ENCODE peak calls at places on chromosomes 11 and 22, in ten cellular contexts. One of them, this sample, is unnamed.

GRCh38 chr11:27701262-27702105 is 1.2 kb upstream of the BDNF start:
- DNase-seq in lower lobe of right lung: no peak
- DNase-seq in fibroblast of the aortic adventitia: peak
- DNase-seq in HCT116: no peak
- DNase-seq in pancreas: no peak
- DNase-seq in bronchial epithelial cell: no peak
- DNase-seq in breast epithelium: no peak
- DNase-seq in GM12864: no peak
- DNase-seq in foreskin keratinocyte: no peak
- DNase-seq in AG04450: no peak
- DNase-seq in this sample: no peak

GRCh38 chr11:76835928-76836612 is 24.6 kb upstream of the ACER3 start:
- DNase-seq in lower lobe of right lung: peak
- DNase-seq in fibroblast of the aortic adventitia: peak
- DNase-seq in HCT116: no peak
- DNase-seq in pancreas: peak
- DNase-seq in bronchial epithelial cell: peak
- DNase-seq in breast epithelium: peak
- DNase-seq in GM12864: no peak
- DNase-seq in foreskin keratinocyte: no peak
- DNase-seq in AG04450: peak
- DNase-seq in this sample: peak

GRCh38 chr11:1053121-1053901 is 16.8 kb upstream of the MUC6 start:
- DNase-seq in lower lobe of right lung: peak
- DNase-seq in fibroblast of the aortic adventitia: peak
- DNase-seq in HCT116: no peak
- DNase-seq in pancreas: peak
- DNase-seq in bronchial epithelial cell: no peak
- DNase-seq in breast epithelium: no peak
- DNase-seq in GM12864: no peak
- DNase-seq in foreskin keratinocyte: no peak
- DNase-seq in AG04450: no peak
- DNase-seq in this sample: no peak

GRCh38 chr11:127383026-127383425 is 382.5 kb upstream of the KIRREL3 start:
- DNase-seq in lower lobe of right lung: no peak
- DNase-seq in fibroblast of the aortic adventitia: no peak
- DNase-seq in HCT116: no peak
- DNase-seq in pancreas: no peak
- DNase-seq in bronchial epithelial cell: no peak
- DNase-seq in breast epithelium: no peak
- DNase-seq in GM12864: no peak
- DNase-seq in foreskin keratinocyte: no peak
- DNase-seq in AG04450: no peak
- DNase-seq in this sample: no peak

GRCh38 chr22:20531404-20532181 is 24.2 kb downstream of the MED15 start:
- DNase-seq in lower lobe of right lung: peak
- DNase-seq in fibroblast of the aortic adventitia: peak
- DNase-seq in HCT116: peak
- DNase-seq in pancreas: no peak
- DNase-seq in bronchial epithelial cell: peak
- DNase-seq in breast epithelium: peak
- DNase-seq in GM12864: no peak
- DNase-seq in foreskin keratinocyte: peak
- DNase-seq in AG04450: no peak
- DNase-seq in this sample: no peak

GRCh38 chr11:3226846-3227567 is 5.2 kb downstream of the MRGPRE start:
- DNase-seq in lower lobe of right lung: no peak
- DNase-seq in fibroblast of the aortic adventitia: no peak
- DNase-seq in HCT116: no peak
- DNase-seq in pancreas: no peak
- DNase-seq in bronchial epithelial cell: no peak
- DNase-seq in breast epithelium: peak
- DNase-seq in GM12864: no peak
- DNase-seq in foreskin keratinocyte: no peak
- DNase-seq in AG04450: no peak
- DNase-seq in this sample: no peak

GRCh38 chr11:61350336-61350735 is 11.3 kb downstream of the CYB561A3 start:
- DNase-seq in lower lobe of right lung: no peak
- DNase-seq in fibroblast of the aortic adventitia: no peak
- DNase-seq in HCT116: no peak
- DNase-seq in pancreas: no peak
- DNase-seq in bronchial epithelial cell: no peak
- DNase-seq in breast epithelium: no peak
- DNase-seq in GM12864: no peak
- DNase-seq in foreskin keratinocyte: no peak
- DNase-seq in AG04450: no peak
- DNase-seq in this sample: no peak

GRCh38 chr11:71996946-71997345 is 1.8 kb upstream of the IL18BP start:
- DNase-seq in lower lobe of right lung: peak
- DNase-seq in fibroblast of the aortic adventitia: no peak
- DNase-seq in HCT116: no peak
- DNase-seq in pancreas: no peak
- DNase-seq in bronchial epithelial cell: no peak
- DNase-seq in breast epithelium: no peak
- DNase-seq in GM12864: no peak
- DNase-seq in foreskin keratinocyte: no peak
- DNase-seq in AG04450: no peak
- DNase-seq in this sample: no peak

GRCh38 chr11:45182902-45183301 is 36.5 kb downstream of the PRDM11 start:
- DNase-seq in lower lobe of right lung: no peak
- DNase-seq in fibroblast of the aortic adventitia: peak
- DNase-seq in HCT116: peak
- DNase-seq in pancreas: peak
- DNase-seq in bronchial epithelial cell: peak
- DNase-seq in breast epithelium: no peak
- DNase-seq in GM12864: no peak
- DNase-seq in foreskin keratinocyte: no peak
- DNase-seq in AG04450: no peak
- DNase-seq in this sample: no peak

GRCh38 chr11:120645639-120646038 is 134.1 kb downstream of the GRIK4 start:
- DNase-seq in lower lobe of right lung: no peak
- DNase-seq in fibroblast of the aortic adventitia: no peak
- DNase-seq in HCT116: no peak
- DNase-seq in pancreas: no peak
- DNase-seq in bronchial epithelial cell: no peak
- DNase-seq in breast epithelium: no peak
- DNase-seq in GM12864: no peak
- DNase-seq in foreskin keratinocyte: no peak
- DNase-seq in AG04450: no peak
- DNase-seq in this sample: no peak

GRCh38 chr22:25895678-25896077 is 153.7 kb downstream of the MYO18B start:
- DNase-seq in lower lobe of right lung: no peak
- DNase-seq in fibroblast of the aortic adventitia: no peak
- DNase-seq in HCT116: no peak
- DNase-seq in pancreas: no peak
- DNase-seq in bronchial epithelial cell: no peak
- DNase-seq in breast epithelium: no peak
- DNase-seq in GM12864: no peak
- DNase-seq in foreskin keratinocyte: no peak
- DNase-seq in AG04450: no peak
- DNase-seq in this sample: no peak

GRCh38 chr22:25896592-25896991 is 154.6 kb downstream of the MYO18B start:
- DNase-seq in lower lobe of right lung: no peak
- DNase-seq in fibroblast of the aortic adventitia: no peak
- DNase-seq in HCT116: no peak
- DNase-seq in pancreas: no peak
- DNase-seq in bronchial epithelial cell: no peak
- DNase-seq in breast epithelium: no peak
- DNase-seq in GM12864: no peak
- DNase-seq in foreskin keratinocyte: no peak
- DNase-seq in AG04450: no peak
- DNase-seq in this sample: no peak

GRCh38 chr22:25892678-25893077 is 150.7 kb downstream of the MYO18B start:
- DNase-seq in lower lobe of right lung: no peak
- DNase-seq in fibroblast of the aortic adventitia: no peak
- DNase-seq in HCT116: no peak
- DNase-seq in pancreas: no peak
- DNase-seq in bronchial epithelial cell: no peak
- DNase-seq in breast epithelium: no peak
- DNase-seq in GM12864: no peak
- DNase-seq in foreskin keratinocyte: no peak
- DNase-seq in AG04450: no peak
- DNase-seq in this sample: no peak

GRCh38 chr22:25898707-25899365 is 156.8 kb downstream of the MYO18B start:
- DNase-seq in lower lobe of right lung: no peak
- DNase-seq in fibroblast of the aortic adventitia: no peak
- DNase-seq in HCT116: peak
- DNase-seq in pancreas: no peak
- DNase-seq in bronchial epithelial cell: no peak
- DNase-seq in breast epithelium: no peak
- DNase-seq in GM12864: no peak
- DNase-seq in foreskin keratinocyte: no peak
- DNase-seq in AG04450: no peak
- DNase-seq in this sample: no peak

DNA sequence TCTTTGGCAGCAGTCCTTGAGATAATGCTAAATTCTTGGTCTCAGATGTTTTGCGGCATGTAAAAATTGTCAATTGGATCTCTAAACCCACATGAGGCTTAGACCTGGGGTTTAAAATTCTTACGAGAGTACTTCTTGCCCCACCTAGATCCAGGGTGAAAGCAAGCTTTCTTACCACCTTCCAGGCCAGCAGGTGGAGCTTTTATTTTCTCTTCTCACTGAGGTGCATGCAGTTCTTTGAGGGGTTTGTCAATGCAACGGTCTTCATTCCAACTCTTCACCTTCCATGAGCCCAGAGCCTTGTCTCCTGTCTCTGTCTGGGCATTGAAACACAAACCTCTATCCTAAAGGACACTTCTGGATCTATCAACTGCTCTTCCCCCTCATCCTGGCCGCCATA is 154.1 kb downstream of the MYO18B start:
- DNase-seq in lower lobe of right lung: no peak
- DNase-seq in fibroblast of the aortic adventitia: no peak
- DNase-seq in HCT116: no peak
- DNase-seq in pancreas: no peak
- DNase-seq in bronchial epithelial cell: no peak
- DNase-seq in breast epithelium: no peak
- DNase-seq in GM12864: no peak
- DNase-seq in foreskin keratinocyte: no peak
- DNase-seq in AG04450: no peak
- DNase-seq in this sample: no peak
- TF ChIP-seq CTCF in lower lobe of right lung: no peak
- TF ChIP-seq CTCF in fibroblast of the aortic adventitia: no peak
- TF ChIP-seq CTCF in HCT116: no peak
- TF ChIP-seq CTCF in pancreas: no peak
- TF ChIP-seq CTCF in bronchial epithelial cell: no peak
- TF ChIP-seq CTCF in breast epithelium: no peak
- TF ChIP-seq CTCF in GM12864: peak
- TF ChIP-seq CTCF in foreskin keratinocyte: no peak
- TF ChIP-seq CTCF in AG04450: no peak
- TF ChIP-seq CTCF in this sample: no peak

GRCh38 chr11:78834886-78835285 is 260.2 kb upstream of the NARS2 start:
- DNase-seq in lower lobe of right lung: no peak
- DNase-seq in fibroblast of the aortic adventitia: no peak
- DNase-seq in HCT116: no peak
- DNase-seq in pancreas: no peak
- DNase-seq in bronchial epithelial cell: no peak
- DNase-seq in breast epithelium: no peak
- DNase-seq in GM12864: no peak
- DNase-seq in foreskin keratinocyte: no peak
- DNase-seq in AG04450: no peak
- DNase-seq in this sample: no peak

GRCh38 chr11:78830277-78830676 is 255.6 kb upstream of the NARS2 start:
- DNase-seq in lower lobe of right lung: no peak
- DNase-seq in fibroblast of the aortic adventitia: no peak
- DNase-seq in HCT116: no peak
- DNase-seq in pancreas: no peak
- DNase-seq in bronchial epithelial cell: no peak
- DNase-seq in breast epithelium: no peak
- DNase-seq in GM12864: no peak
- DNase-seq in foreskin keratinocyte: no peak
- DNase-seq in AG04450: no peak
- DNase-seq in this sample: no peak

GRCh38 chr11:78831571-78831970 is 256.9 kb upstream of the NARS2 start:
- DNase-seq in lower lobe of right lung: no peak
- DNase-seq in fibroblast of the aortic adventitia: no peak
- DNase-seq in HCT116: no peak
- DNase-seq in pancreas: no peak
- DNase-seq in bronchial epithelial cell: no peak
- DNase-seq in breast epithelium: no peak
- DNase-seq in GM12864: no peak
- DNase-seq in foreskin keratinocyte: no peak
- DNase-seq in AG04450: no peak
- DNase-seq in this sample: no peak

GRCh38 chr11:78833237-78833636 is 258.6 kb upstream of the NARS2 start:
- DNase-seq in lower lobe of right lung: no peak
- DNase-seq in fibroblast of the aortic adventitia: no peak
- DNase-seq in HCT116: no peak
- DNase-seq in pancreas: no peak
- DNase-seq in bronchial epithelial cell: no peak
- DNase-seq in breast epithelium: no peak
- DNase-seq in GM12864: no peak
- DNase-seq in foreskin keratinocyte: no peak
- DNase-seq in AG04450: no peak
- DNase-seq in this sample: no peak

GRCh38 chr11:78832226-78832947 is 257.7 kb upstream of the NARS2 start:
- DNase-seq in lower lobe of right lung: no peak
- DNase-seq in fibroblast of the aortic adventitia: no peak
- DNase-seq in HCT116: no peak
- DNase-seq in pancreas: no peak
- DNase-seq in bronchial epithelial cell: no peak
- DNase-seq in breast epithelium: no peak
- DNase-seq in GM12864: no peak
- DNase-seq in foreskin keratinocyte: no peak
- DNase-seq in AG04450: no peak
- DNase-seq in this sample: no peak
- TF ChIP-seq CTCF in lower lobe of right lung: no peak
- TF ChIP-seq CTCF in fibroblast of the aortic adventitia: peak
- TF ChIP-seq CTCF in HCT116: no peak
- TF ChIP-seq CTCF in pancreas: no peak
- TF ChIP-seq CTCF in bronchial epithelial cell: no peak
- TF ChIP-seq CTCF in breast epithelium: no peak
- TF ChIP-seq CTCF in GM12864: no peak
- TF ChIP-seq CTCF in foreskin keratinocyte: no peak
- TF ChIP-seq CTCF in AG04450: no peak
- TF ChIP-seq CTCF in this sample: peak

GRCh38 chr11:8247312-8247711 is 16.4 kb downstream of the LMO1 start:
- DNase-seq in lower lobe of right lung: peak
- DNase-seq in fibroblast of the aortic adventitia: no peak
- DNase-seq in HCT116: no peak
- DNase-seq in pancreas: peak
- DNase-seq in bronchial epithelial cell: peak
- DNase-seq in breast epithelium: no peak
- DNase-seq in GM12864: no peak
- DNase-seq in foreskin keratinocyte: no peak
- DNase-seq in AG04450: no peak
- DNase-seq in this sample: no peak
- TF ChIP-seq CTCF in lower lobe of right lung: peak
- TF ChIP-seq CTCF in fibroblast of the aortic adventitia: peak
- TF ChIP-seq CTCF in HCT116: peak
- TF ChIP-seq CTCF in pancreas: peak
- TF ChIP-seq CTCF in bronchial epithelial cell: peak
- TF ChIP-seq CTCF in breast epithelium: no peak
- TF ChIP-seq CTCF in GM12864: peak
- TF ChIP-seq CTCF in foreskin keratinocyte: peak
- TF ChIP-seq CTCF in AG04450: peak
- TF ChIP-seq CTCF in this sample: peak

DNA sequence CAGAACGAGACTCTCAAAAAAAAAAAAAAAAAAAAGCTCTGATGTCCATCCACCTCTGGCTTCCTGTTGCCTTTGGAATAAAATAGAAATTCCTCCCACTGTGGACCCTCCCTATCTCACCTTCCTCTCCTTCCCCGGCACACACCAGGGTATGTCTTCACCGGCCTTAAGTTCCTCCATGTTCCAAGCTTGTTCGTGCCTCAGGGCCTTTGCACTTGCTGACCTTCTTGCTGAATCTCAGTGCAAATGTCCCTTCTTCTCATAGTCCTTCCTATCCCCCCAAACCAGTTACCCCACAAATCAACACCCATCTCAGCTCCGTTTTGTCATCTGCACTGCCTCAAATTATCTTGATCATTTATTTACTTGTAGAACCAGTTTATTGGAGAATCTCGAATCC is 20.6 kb downstream of the IFT27 start:
- DNase-seq in lower lobe of right lung: no peak
- DNase-seq in fibroblast of the aortic adventitia: no peak
- DNase-seq in HCT116: no peak
- DNase-seq in pancreas: no peak
- DNase-seq in bronchial epithelial cell: no peak
- DNase-seq in breast epithelium: no peak
- DNase-seq in GM12864: no peak
- DNase-seq in foreskin keratinocyte: no peak
- DNase-seq in AG04450: no peak
- DNase-seq in this sample: no peak
- TF ChIP-seq CTCF in lower lobe of right lung: no peak
- TF ChIP-seq CTCF in fibroblast of the aortic adventitia: no peak
- TF ChIP-seq CTCF in HCT116: no peak
- TF ChIP-seq CTCF in pancreas: no peak
- TF ChIP-seq CTCF in bronchial epithelial cell: no peak
- TF ChIP-seq CTCF in breast epithelium: no peak
- TF ChIP-seq CTCF in GM12864: no peak
- TF ChIP-seq CTCF in foreskin keratinocyte: no peak
- TF ChIP-seq CTCF in AG04450: no peak
- TF ChIP-seq CTCF in this sample: no peak